ENCODE peak calls at places on chromosomes 1 and 21, in nine cellular contexts. C is psoas muscle, E is dorsolateral prefrontal cortex, R is fibroblast of the aortic adventitia, W is upper lobe of right lung, Y is transverse colon, M is kidney epithelial cell, A is HCT116, Z is NB4. I is an unnamed sample.

GRCh38 chr1:187626056-187626455 is 797.3 kb downstream of the PLA2G4A start:
- DNase-seq in C (no peak), E (no peak), R (no peak), W (no peak), Y (no peak), M (no peak), A (no peak), Z (no peak), I (no peak)

GRCh38 chr1:246795094-246795671 is 71.0 kb downstream of the SCCPDH start:
- DNase-seq in C (no peak), E (no peak), R (no peak), W (no peak), Y (no peak), M (no peak), A (no peak), Z (no peak), I (no peak)

GRCh38 chr1:52602328-52603300 is at the start of gene GPX7:
- DNase-seq in C (peak; percentile 47), E (peak; percentile 49), R (peak; percentile 55), W (peak; percentile 77), Y (peak; percentile 42), M (no peak), A (no peak), Z (peak; percentile 69), I (no peak)

GRCh38 chr1:16915627-16915973 is 6.1 kb upstream of the CROCC start:
- DNase-seq in C (no peak), E (no peak), R (peak; percentile 24), W (peak; percentile 44), Y (no peak), M (no peak), A (no peak), Z (peak; percentile 76), I (no peak)

GRCh38 chr1:192448026-192448578 is 127.5 kb upstream of the RGS1 start:
- DNase-seq in C (no peak), E (no peak), R (no peak), W (no peak), Y (no peak), M (no peak), A (no peak), Z (no peak), I (no peak)

GRCh38 chr1:9245230-9245619 is 10.7 kb downstream of the H6PD start:
- DNase-seq in C (no peak), E (no peak), R (no peak), W (peak; percentile 62), Y (no peak), M (no peak), A (no peak), Z (no peak), I (no peak)

GRCh38 chr1:98651116-98651625 is 10.3 kb upstream of the SNX7 start:
- DNase-seq in C (no peak), E (no peak), R (no peak), W (no peak), Y (no peak), M (no peak), A (no peak), Z (no peak), I (no peak)

GRCh38 chr1:7042322-7043231 is 257.3 kb downstream of the CAMTA1 start:
- DNase-seq in C (no peak), E (peak; percentile 44), R (peak; percentile 45), W (no peak), Y (no peak), M (no peak), A (peak; percentile 10), Z (peak; percentile 39), I (no peak)

GRCh38 chr1:205456868-205457724 is 1.3 kb upstream of the BLACAT1 start:
- DNase-seq in C (no peak), E (no peak), R (no peak), W (no peak), Y (no peak), M (no peak), A (no peak), Z (no peak), I (no peak)

GRCh38 chr21:34186119-34186719 is 112.8 kb downstream of the MRPS6 start:
- DNase-seq in C (no peak), E (no peak), R (peak; percentile 29), W (no peak), Y (no peak), M (no peak), A (no peak), Z (no peak), I (no peak)

GRCh38 chr21:14243877-14244276 is 27.9 kb downstream of the RBM11 start:
- DNase-seq in C (no peak), E (no peak), R (no peak), W (no peak), Y (no peak), M (no peak), A (no peak), Z (no peak), I (no peak)

GRCh38 chr1:58781541-58782307 is 2.1 kb downstream of the JUN start:
- DNase-seq in C (peak; percentile 83), E (peak; percentile 56), R (peak; percentile 77), W (peak; percentile 84), Y (peak; percentile 77), M (no peak), A (no peak), Z (peak; percentile 75), I (no peak)

GRCh38 chr1:231185391-231185790 is 23.5 kb downstream of the TRIM67 start:
- DNase-seq in C (no peak), E (no peak), R (no peak), W (no peak), Y (no peak), M (no peak), A (no peak), Z (no peak), I (no peak)

GRCh38 chr1:4071675-4072074 is 171.6 kb upstream of the C1orf174 start:
- DNase-seq in C (no peak), E (no peak), R (no peak), W (peak; percentile 21), Y (no peak), M (no peak), A (no peak), Z (no peak), I (no peak)

GRCh38 chr1:28512058-28512611 is 6.3 kb downstream of the RCC1 start:
- DNase-seq in C (no peak), E (no peak), R (peak; percentile 27), W (no peak), Y (no peak), M (no peak), A (no peak), Z (peak; percentile 55), I (no peak)

GRCh38 chr21:38282921-38283320 is 26.1 kb downstream of the KCNJ15 start:
- DNase-seq in C (no peak), E (no peak), R (peak; percentile 80), W (no peak), Y (no peak), M (no peak), A (no peak), Z (peak; percentile 64), I (no peak)

GRCh38 chr1:81596341-81596740 is 204.4 kb upstream of the ADGRL2 start:
- DNase-seq in C (no peak), E (peak; percentile 64), R (no peak), W (no peak), Y (no peak), M (no peak), A (no peak), Z (no peak), I (no peak)

GRCh38 chr21:36065497-36066036 is 4.3 kb upstream of the CBR1 start:
- DNase-seq in C (no peak), E (no peak), R (peak; percentile 77), W (no peak), Y (no peak), M (no peak), A (no peak), Z (peak; percentile 54), I (no peak)

GRCh38 chr1:36115200-36115669 is 9.8 kb downstream of the COL8A2 start:
- DNase-seq in C (peak; percentile 51), E (no peak), R (peak; percentile 82), W (no peak), Y (no peak), M (no peak), A (no peak), Z (no peak), I (peak; percentile 55)

GRCh38 chr1:10434590-10434989 is 4.4 kb downstream of the CENPS start:
- DNase-seq in C (no peak), E (no peak), R (no peak), W (no peak), Y (no peak), M (no peak), A (no peak), Z (no peak), I (no peak)

GRCh38 chr1:150021191-150021688 is 10.7 kb upstream of the OTUD7B start:
- DNase-seq in C (no peak), E (no peak), R (no peak), W (no peak), Y (peak; percentile 46), M (no peak), A (no peak), Z (no peak), I (no peak)

GRCh38 chr1:169288011-169288414 is 79.6 kb downstream of the NME7 start:
- DNase-seq in C (no peak), E (no peak), R (peak; percentile 36), W (no peak), Y (no peak), M (peak; percentile 21), A (peak; percentile 28), Z (no peak), I (no peak)

GRCh38 chr1:111952258-111952657 is 37.2 kb downstream of the KCND3 start:
- DNase-seq in C (no peak), E (no peak), R (no peak), W (no peak), Y (no peak), M (no peak), A (no peak), Z (no peak), I (no peak)

GRCh38 chr1:33346921-33347649 is 26.2 kb upstream of the A3GALT2 start:
- DNase-seq in C (peak; percentile 71), E (no peak), R (peak; percentile 89), W (no peak), Y (peak; percentile 61), M (peak; percentile 74), A (peak; percentile 40), Z (peak; percentile 80), I (peak; percentile 77)
- H3K4me3 ChIP-seq in C (peak overlapping the region; percentile 85), E (peak overlapping the region; percentile 88), R (peak overlapping the region; percentile 82), W (peak overlapping the region; percentile 78), Y (peak overlapping the region; percentile 91), M (peak overlapping the region; percentile 75), A (peak overlapping the region; percentile 81), Z (peak overlapping the region; percentile 88), I (peak overlapping the region; percentile 77)

GRCh38 chr1:85048296-85049064 is at the start of gene MCOLN3:
- DNase-seq in C (peak; percentile 48), E (no peak), R (no peak), W (peak; percentile 83), Y (peak; percentile 56), M (no peak), A (peak; percentile 19), Z (no peak), I (no peak)
- TF ChIP-seq CTCF in C (no peak), E (no peak), R (no peak), W (no peak), Y (no peak), M (no peak), A (no peak), Z (no peak), I (no peak)

GRCh38 chr1:210291786-210292275 is 36.9 kb upstream of the HHAT start:
- DNase-seq in C (no peak), E (no peak), R (peak; percentile 87), W (no peak), Y (no peak), M (no peak), A (no peak), Z (no peak), I (peak; percentile 38)
- H3K4me3 ChIP-seq in C (peak overlapping the region; percentile 69), E (peak overlapping the region; percentile 72), R (no peak overlapping the region), W (peak overlapping the region; percentile 49), Y (peak overlapping the region; percentile 36), M (peak overlapping the region; percentile 22), A (peak overlapping the region; percentile 50), Z (no peak overlapping the region), I (peak overlapping the region; percentile 40)

GRCh38 chr1:160163612-160164011 is 12.2 kb downstream of the ATP1A4 start:
- DNase-seq in C (no peak), E (no peak), R (peak; percentile 7), W (no peak), Y (no peak), M (no peak), A (no peak), Z (peak; percentile 51), I (no peak)
- TF ChIP-seq CTCF in C (no peak), E (no peak), R (peak; percentile 10), W (peak; percentile 16), Y (no peak), M (no peak), A (peak; percentile 37), Z (no peak), I (no peak)